ENCODE peak calls at places on chromosome 20, in ten cellular contexts. One of them, this sample, is unnamed.

GRCh38 chr20:16624106-16624505 is 50.9 kb upstream of the KIF16B start:
- DNase-seq in lung: no peak
- DNase-seq in CD8-positive, alpha-beta T cell: no peak
- DNase-seq in BJ: no peak
- DNase-seq in HL-60: no peak
- DNase-seq in GM12865: no peak
- DNase-seq in fibroblast of mammary gland: no peak
- DNase-seq in endodermal cell: peak; percentile 72
- DNase-seq in tibial artery: no peak
- DNase-seq in AG04449: no peak
- DNase-seq in this sample: no peak

GRCh38 chr20:3084283-3084985 is at the start of gene AVP:
- DNase-seq in HL-60: no peak
- DNase-seq in GM12865: no peak
- DNase-seq in CD8-positive, alpha-beta T cell: no peak
- DNase-seq in BJ: no peak
- DNase-seq in fibroblast of mammary gland: no peak
- DNase-seq in AG04449: no peak
- DNase-seq in lung: no peak
- DNase-seq in tibial artery: no peak
- DNase-seq in endodermal cell: no peak
- DNase-seq in this sample: no peak

GRCh38 chr20:21981607-21982344 is 276.3 kb downstream of the PAX1 start:
- DNase-seq in GM12865: no peak
- DNase-seq in BJ: no peak
- DNase-seq in AG04449: no peak
- DNase-seq in HL-60: no peak
- DNase-seq in endodermal cell: no peak
- DNase-seq in lung: no peak
- DNase-seq in CD8-positive, alpha-beta T cell: no peak
- DNase-seq in tibial artery: no peak
- DNase-seq in fibroblast of mammary gland: peak; percentile 92
- DNase-seq in this sample: no peak

GRCh38 chr20:32445539-32446273 is 87.6 kb downstream of the ASXL1 start:
- DNase-seq in fibroblast of mammary gland: no peak
- DNase-seq in AG04449: no peak
- DNase-seq in BJ: no peak
- DNase-seq in GM12865: no peak
- DNase-seq in lung: no peak
- DNase-seq in HL-60: no peak
- DNase-seq in endodermal cell: peak; percentile 48
- DNase-seq in tibial artery: peak; percentile 61
- DNase-seq in CD8-positive, alpha-beta T cell: no peak
- DNase-seq in this sample: no peak

GRCh38 chr20:48679603-48680002 is 148.2 kb downstream of the PREX1 start:
- DNase-seq in BJ: no peak
- DNase-seq in AG04449: no peak
- DNase-seq in fibroblast of mammary gland: no peak
- DNase-seq in endodermal cell: peak; percentile 89
- DNase-seq in CD8-positive, alpha-beta T cell: no peak
- DNase-seq in HL-60: no peak
- DNase-seq in lung: no peak
- DNase-seq in tibial artery: no peak
- DNase-seq in GM12865: peak; percentile 56
- DNase-seq in this sample: no peak

GRCh38 chr20:49894073-49894470 is 21.3 kb downstream of the SPATA2 start:
- DNase-seq in GM12865: peak; percentile 72
- DNase-seq in HL-60: no peak
- DNase-seq in BJ: no peak
- DNase-seq in tibial artery: peak; percentile 47
- DNase-seq in AG04449: no peak
- DNase-seq in endodermal cell: no peak
- DNase-seq in fibroblast of mammary gland: no peak
- DNase-seq in CD8-positive, alpha-beta T cell: no peak
- DNase-seq in lung: no peak
- DNase-seq in this sample: no peak

GRCh38 chr20:29318871-29319461 is 1938.5 kb upstream of the DEFB115 start:
- DNase-seq in HL-60: no peak
- DNase-seq in GM12865: no peak
- DNase-seq in AG04449: no peak
- DNase-seq in CD8-positive, alpha-beta T cell: no peak
- DNase-seq in tibial artery: no peak
- DNase-seq in endodermal cell: no peak
- DNase-seq in lung: no peak
- DNase-seq in BJ: no peak
- DNase-seq in fibroblast of mammary gland: no peak
- DNase-seq in this sample: no peak

GRCh38 chr20:53757472-53757913 is 163.9 kb upstream of the ZNF217 start:
- DNase-seq in AG04449: no peak
- DNase-seq in lung: no peak
- DNase-seq in BJ: no peak
- DNase-seq in CD8-positive, alpha-beta T cell: no peak
- DNase-seq in GM12865: no peak
- DNase-seq in fibroblast of mammary gland: no peak
- DNase-seq in HL-60: no peak
- DNase-seq in endodermal cell: no peak
- DNase-seq in tibial artery: no peak
- DNase-seq in this sample: no peak

GRCh38 chr20:13953227-13953626 is 37.2 kb downstream of the SEL1L2 start:
- DNase-seq in lung: no peak
- DNase-seq in GM12865: peak; percentile 24
- DNase-seq in endodermal cell: peak; percentile 79
- DNase-seq in fibroblast of mammary gland: no peak
- DNase-seq in BJ: no peak
- DNase-seq in HL-60: no peak
- DNase-seq in CD8-positive, alpha-beta T cell: no peak
- DNase-seq in AG04449: no peak
- DNase-seq in tibial artery: no peak
- DNase-seq in this sample: no peak
- TF ChIP-seq CTCF in lung: no peak
- TF ChIP-seq CTCF in GM12865: peak; percentile 32
- TF ChIP-seq CTCF in endodermal cell: peak; percentile 74
- TF ChIP-seq CTCF in fibroblast of mammary gland: no peak
- TF ChIP-seq CTCF in BJ: peak; percentile 5
- TF ChIP-seq CTCF in HL-60: no peak
- TF ChIP-seq CTCF in CD8-positive, alpha-beta T cell: no peak
- TF ChIP-seq CTCF in AG04449: no peak
- TF ChIP-seq CTCF in tibial artery: no peak
- TF ChIP-seq CTCF in this sample: peak; percentile 18

GRCh38 chr20:5844063-5844681 is 94.0 kb downstream of the SHLD1 start:
- DNase-seq in lung: no peak
- DNase-seq in HL-60: no peak
- DNase-seq in endodermal cell: no peak
- DNase-seq in fibroblast of mammary gland: peak; percentile 73
- DNase-seq in BJ: no peak
- DNase-seq in GM12865: peak; percentile 85
- DNase-seq in CD8-positive, alpha-beta T cell: peak; percentile 27
- DNase-seq in tibial artery: no peak
- DNase-seq in AG04449: no peak
- DNase-seq in this sample: no peak

GRCh38 chr20:5843054-5843731 is 93.0 kb downstream of the SHLD1 start:
- DNase-seq in endodermal cell: no peak
- DNase-seq in CD8-positive, alpha-beta T cell: no peak
- DNase-seq in HL-60: no peak
- DNase-seq in AG04449: no peak
- DNase-seq in lung: no peak
- DNase-seq in GM12865: peak; percentile 71
- DNase-seq in fibroblast of mammary gland: peak; percentile 41
- DNase-seq in tibial artery: no peak
- DNase-seq in BJ: no peak
- DNase-seq in this sample: no peak

GRCh38 chr20:5848711-5849505 is 98.7 kb downstream of the SHLD1 start:
- DNase-seq in endodermal cell: no peak
- DNase-seq in tibial artery: no peak
- DNase-seq in BJ: no peak
- DNase-seq in AG04449: no peak
- DNase-seq in CD8-positive, alpha-beta T cell: no peak
- DNase-seq in GM12865: peak; percentile 47
- DNase-seq in lung: no peak
- DNase-seq in HL-60: no peak
- DNase-seq in fibroblast of mammary gland: peak; percentile 89
- DNase-seq in this sample: no peak

GRCh38 chr20:5842465-5842864 is 92.3 kb downstream of the SHLD1 start:
- DNase-seq in GM12865: no peak
- DNase-seq in fibroblast of mammary gland: no peak
- DNase-seq in HL-60: no peak
- DNase-seq in tibial artery: no peak
- DNase-seq in endodermal cell: no peak
- DNase-seq in BJ: no peak
- DNase-seq in AG04449: no peak
- DNase-seq in CD8-positive, alpha-beta T cell: no peak
- DNase-seq in lung: no peak
- DNase-seq in this sample: no peak

DNA sequence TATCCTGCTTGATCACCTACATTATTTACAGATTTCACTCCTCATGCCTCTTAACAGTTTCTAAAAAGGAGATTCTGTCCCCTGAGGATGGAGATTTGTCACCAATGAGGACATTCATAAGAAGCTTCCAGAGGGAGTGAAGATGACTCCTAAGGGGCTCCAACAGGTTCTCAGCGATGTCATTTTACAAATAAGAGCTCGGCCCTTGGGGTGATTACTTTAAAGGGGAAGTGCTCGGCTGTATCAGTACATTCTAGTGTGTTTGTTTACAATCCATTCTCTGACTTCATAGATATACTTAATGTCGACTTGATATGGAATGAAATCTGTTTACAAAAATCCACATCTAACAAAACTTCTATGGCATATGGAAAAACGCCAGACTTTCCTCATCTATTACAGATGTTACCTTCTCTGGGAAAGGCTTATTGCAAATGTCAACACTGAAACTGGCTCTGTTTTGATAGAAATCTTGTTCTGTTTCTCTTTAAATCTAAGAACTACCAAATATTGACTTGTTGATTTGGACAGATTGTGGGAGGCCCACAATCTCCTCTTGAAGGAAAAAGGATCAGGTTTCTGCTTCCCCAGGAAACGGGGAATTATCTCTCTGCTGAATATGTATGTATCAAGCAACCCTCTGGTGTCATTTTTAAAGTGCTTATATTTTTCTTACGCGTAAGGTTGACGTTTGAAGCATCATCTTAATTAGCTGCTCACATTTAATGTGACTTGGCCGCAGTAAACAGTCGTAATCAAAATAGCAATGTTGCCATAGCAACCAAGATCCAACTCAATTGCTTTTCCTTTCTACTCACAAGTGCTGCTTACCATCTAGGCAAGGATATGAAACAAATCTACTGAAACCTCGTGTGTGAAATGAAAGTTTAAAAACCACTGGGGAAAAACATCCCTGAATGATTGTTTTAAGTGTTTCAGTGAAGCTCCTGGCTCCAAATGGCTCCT is 95.8 kb downstream of the SHLD1 start:
- DNase-seq in fibroblast of mammary gland: peak; percentile 72
- DNase-seq in lung: no peak
- DNase-seq in endodermal cell: no peak
- DNase-seq in BJ: no peak
- DNase-seq in tibial artery: no peak
- DNase-seq in AG04449: no peak
- DNase-seq in HL-60: no peak
- DNase-seq in CD8-positive, alpha-beta T cell: no peak
- DNase-seq in GM12865: peak; percentile 72
- DNase-seq in this sample: no peak
- H3K4me3 ChIP-seq in fibroblast of mammary gland: no peak overlapping the region
- H3K4me3 ChIP-seq in lung: no peak overlapping the region
- H3K4me3 ChIP-seq in endodermal cell: no peak overlapping the region
- H3K4me3 ChIP-seq in BJ: no peak overlapping the region
- H3K4me3 ChIP-seq in tibial artery: no peak overlapping the region
- H3K4me3 ChIP-seq in AG04449: no peak overlapping the region
- H3K4me3 ChIP-seq in HL-60: no peak overlapping the region
- H3K4me3 ChIP-seq in CD8-positive, alpha-beta T cell: no peak overlapping the region
- H3K4me3 ChIP-seq in GM12865: no peak overlapping the region
- H3K4me3 ChIP-seq in this sample: no peak overlapping the region

GRCh38 chr20:62977613-62978558 is 25.4 kb downstream of the SLC17A9 start:
- DNase-seq in lung: no peak
- DNase-seq in HL-60: no peak
- DNase-seq in CD8-positive, alpha-beta T cell: peak; percentile 88
- DNase-seq in GM12865: peak; percentile 88
- DNase-seq in fibroblast of mammary gland: no peak
- DNase-seq in tibial artery: no peak
- DNase-seq in BJ: no peak
- DNase-seq in endodermal cell: no peak
- DNase-seq in AG04449: no peak
- DNase-seq in this sample: no peak

GRCh38 chr20:62980380-62980960 is 26.3 kb downstream of the BHLHE23 start:
- DNase-seq in AG04449: no peak
- DNase-seq in BJ: peak; percentile 5
- DNase-seq in HL-60: no peak
- DNase-seq in endodermal cell: no peak
- DNase-seq in CD8-positive, alpha-beta T cell: no peak
- DNase-seq in GM12865: no peak
- DNase-seq in fibroblast of mammary gland: no peak
- DNase-seq in lung: no peak
- DNase-seq in tibial artery: no peak
- DNase-seq in this sample: no peak

GRCh38 chr20:62978559-62978938 is 26.0 kb downstream of the SLC17A9 start:
- DNase-seq in AG04449: no peak
- DNase-seq in CD8-positive, alpha-beta T cell: no peak
- DNase-seq in HL-60: no peak
- DNase-seq in tibial artery: no peak
- DNase-seq in endodermal cell: no peak
- DNase-seq in BJ: no peak
- DNase-seq in fibroblast of mammary gland: no peak
- DNase-seq in lung: no peak
- DNase-seq in GM12865: no peak
- DNase-seq in this sample: no peak

GRCh38 chr20:62979876-62980373 is 26.8 kb downstream of the BHLHE23 start:
- DNase-seq in AG04449: no peak
- DNase-seq in lung: no peak
- DNase-seq in BJ: no peak
- DNase-seq in fibroblast of mammary gland: no peak
- DNase-seq in GM12865: no peak
- DNase-seq in CD8-positive, alpha-beta T cell: no peak
- DNase-seq in endodermal cell: no peak
- DNase-seq in HL-60: no peak
- DNase-seq in tibial artery: no peak
- DNase-seq in this sample: no peak

DNA sequence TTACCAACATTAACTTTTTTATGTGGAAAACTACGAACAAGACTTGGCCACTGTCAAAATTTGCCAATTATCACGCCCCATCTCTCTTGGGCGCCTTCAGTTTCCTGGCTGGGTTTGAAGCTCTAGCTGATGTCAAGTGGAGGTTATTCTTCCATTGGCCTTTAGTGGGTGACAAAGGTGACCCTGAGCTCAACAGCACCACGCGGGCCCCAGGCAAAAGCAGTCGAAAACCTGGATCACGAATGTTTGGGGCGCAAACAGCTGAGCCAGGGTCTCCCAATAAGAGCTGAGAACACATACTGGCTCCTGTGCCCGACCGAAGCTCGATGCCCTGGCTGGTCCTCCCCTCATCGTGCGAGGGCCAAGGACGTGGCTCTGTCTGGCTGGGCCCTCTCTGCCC is 26.8 kb downstream of the SLC17A9 start:
- DNase-seq in BJ: no peak
- DNase-seq in lung: no peak
- DNase-seq in AG04449: no peak
- DNase-seq in CD8-positive, alpha-beta T cell: no peak
- DNase-seq in fibroblast of mammary gland: no peak
- DNase-seq in HL-60: no peak
- DNase-seq in GM12865: no peak
- DNase-seq in tibial artery: no peak
- DNase-seq in endodermal cell: no peak
- DNase-seq in this sample: no peak
- TF ChIP-seq CTCF in BJ: no peak
- TF ChIP-seq CTCF in lung: no peak
- TF ChIP-seq CTCF in AG04449: no peak
- TF ChIP-seq CTCF in CD8-positive, alpha-beta T cell: no peak
- TF ChIP-seq CTCF in fibroblast of mammary gland: no peak
- TF ChIP-seq CTCF in HL-60: no peak
- TF ChIP-seq CTCF in GM12865: no peak
- TF ChIP-seq CTCF in tibial artery: no peak
- TF ChIP-seq CTCF in endodermal cell: peak; percentile 26
- TF ChIP-seq CTCF in this sample: no peak

GRCh38 chr20:36305602-36306556 is at the start of gene DLGAP4:
- DNase-seq in tibial artery: no peak
- DNase-seq in CD8-positive, alpha-beta T cell: no peak
- DNase-seq in BJ: no peak
- DNase-seq in lung: no peak
- DNase-seq in HL-60: no peak
- DNase-seq in fibroblast of mammary gland: no peak
- DNase-seq in endodermal cell: peak; percentile 74
- DNase-seq in AG04449: no peak
- DNase-seq in GM12865: no peak
- DNase-seq in this sample: no peak
- H3K4me3 ChIP-seq in tibial artery: peak within 1 kb of the TSS; percentile 38
- H3K4me3 ChIP-seq in CD8-positive, alpha-beta T cell: no peak within 1 kb of the TSS
- H3K4me3 ChIP-seq in BJ: no peak within 1 kb of the TSS
- H3K4me3 ChIP-seq in lung: no peak within 1 kb of the TSS
- H3K4me3 ChIP-seq in HL-60: no peak within 1 kb of the TSS
- H3K4me3 ChIP-seq in fibroblast of mammary gland: no peak within 1 kb of the TSS
- H3K4me3 ChIP-seq in endodermal cell: peak within 1 kb of the TSS; percentile 72
- H3K4me3 ChIP-seq in AG04449: no peak within 1 kb of the TSS
- H3K4me3 ChIP-seq in GM12865: no peak within 1 kb of the TSS
- H3K4me3 ChIP-seq in this sample: no peak within 1 kb of the TSS

This sample was measured in epithelial cell of proximal tubule.